ENCODE peak calls at places on chromosomes 3 and 15, in seven cellular contexts. One of them, this sample, is unnamed.

GRCh38 chr3:54983266-54983910 is 55.5 kb upstream of the LRTM1 start:
- DNase-seq in HepG2: no peak
- DNase-seq in IMR-90: no peak
- DNase-seq in H1: no peak
- DNase-seq in A549: no peak
- DNase-seq in HCT116: no peak
- DNase-seq in K562: no peak
- DNase-seq in this sample: no peak

GRCh38 chr3:9869955-9870354 is 10.1 kb downstream of the CIDEC start:
- DNase-seq in HepG2: no peak
- DNase-seq in IMR-90: no peak
- DNase-seq in H1: no peak
- DNase-seq in A549: no peak
- DNase-seq in HCT116: no peak
- DNase-seq in K562: no peak
- DNase-seq in this sample: no peak

GRCh38 chr15:46409879-46410278 is 775.0 kb downstream of the SQOR start:
- DNase-seq in HepG2: no peak
- DNase-seq in IMR-90: no peak
- DNase-seq in H1: no peak
- DNase-seq in A549: no peak
- DNase-seq in HCT116: no peak
- DNase-seq in K562: no peak
- DNase-seq in this sample: no peak

GRCh38 chr3:30277494-30277893 is 328.9 kb upstream of the TGFBR2 start:
- DNase-seq in HepG2: no peak
- DNase-seq in IMR-90: no peak
- DNase-seq in H1: no peak
- DNase-seq in A549: no peak
- DNase-seq in HCT116: no peak
- DNase-seq in K562: no peak
- DNase-seq in this sample: no peak

GRCh38 chr3:52005571-52005986 is 9.9 kb upstream of the RPL29 start:
- DNase-seq in HepG2: no peak
- DNase-seq in IMR-90: peak; percentile 82
- DNase-seq in H1: no peak
- DNase-seq in A549: no peak
- DNase-seq in HCT116: no peak
- DNase-seq in K562: peak; percentile 42
- DNase-seq in this sample: peak; percentile 53

GRCh38 chr3:120795017-120795648 is 52.6 kb downstream of the GTF2E1 start:
- DNase-seq in HepG2: peak; percentile 73
- DNase-seq in IMR-90: peak; percentile 82
- DNase-seq in H1: peak; percentile 70
- DNase-seq in A549: peak; percentile 75
- DNase-seq in HCT116: peak; percentile 61
- DNase-seq in K562: peak; percentile 55
- DNase-seq in this sample: peak; percentile 85

GRCh38 chr15:57537072-57537471 is 54.6 kb upstream of the MYZAP start:
- DNase-seq in HepG2: peak; percentile 13
- DNase-seq in IMR-90: peak; percentile 26
- DNase-seq in H1: no peak
- DNase-seq in A549: peak; percentile 57
- DNase-seq in HCT116: peak; percentile 10
- DNase-seq in K562: no peak
- DNase-seq in this sample: peak; percentile 70

GRCh38 chr3:55491296-55491816 is 4.2 kb upstream of the WNT5A start:
- DNase-seq in HepG2: no peak
- DNase-seq in IMR-90: peak; percentile 92
- DNase-seq in H1: no peak
- DNase-seq in A549: no peak
- DNase-seq in HCT116: no peak
- DNase-seq in K562: no peak
- DNase-seq in this sample: peak; percentile 13

GRCh38 chr3:187618732-187619131 is 51.5 kb downstream of the SST start:
- DNase-seq in HepG2: no peak
- DNase-seq in IMR-90: no peak
- DNase-seq in H1: peak; percentile 31
- DNase-seq in A549: no peak
- DNase-seq in HCT116: no peak
- DNase-seq in K562: no peak
- DNase-seq in this sample: no peak

GRCh38 chr3:184748219-184749135 is 36.6 kb upstream of the MAGEF1 start:
- DNase-seq in HepG2: peak; percentile 13
- DNase-seq in IMR-90: peak; percentile 68
- DNase-seq in H1: no peak
- DNase-seq in A549: peak; percentile 38
- DNase-seq in HCT116: peak; percentile 48
- DNase-seq in K562: peak; percentile 52
- DNase-seq in this sample: no peak

GRCh38 chr3:47617061-47618010 is 38.7 kb upstream of the CSPG5 start:
- DNase-seq in HepG2: peak; percentile 6
- DNase-seq in IMR-90: peak; percentile 75
- DNase-seq in H1: no peak
- DNase-seq in A549: no peak
- DNase-seq in HCT116: no peak
- DNase-seq in K562: no peak
- DNase-seq in this sample: peak; percentile 67

GRCh38 chr15:93500155-93500554 is 411.1 kb upstream of the RGMA start:
- DNase-seq in HepG2: no peak
- DNase-seq in IMR-90: no peak
- DNase-seq in H1: no peak
- DNase-seq in A549: no peak
- DNase-seq in HCT116: no peak
- DNase-seq in K562: no peak
- DNase-seq in this sample: no peak

GRCh38 chr3:114144909-114145688 is 33.8 kb downstream of the DRD3 start:
- DNase-seq in HepG2: no peak
- DNase-seq in IMR-90: peak; percentile 94
- DNase-seq in H1: no peak
- DNase-seq in A549: peak; percentile 5
- DNase-seq in HCT116: no peak
- DNase-seq in K562: no peak
- DNase-seq in this sample: peak; percentile 48

GRCh38 chr3:17155951-17156350 is 271.2 kb downstream of the PLCL2 start:
- DNase-seq in HepG2: no peak
- DNase-seq in IMR-90: no peak
- DNase-seq in H1: no peak
- DNase-seq in A549: no peak
- DNase-seq in HCT116: no peak
- DNase-seq in K562: no peak
- DNase-seq in this sample: no peak

GRCh38 chr3:48855681-48856447 is 8.2 kb upstream of the PRKAR2A start:
- DNase-seq in HepG2: peak; percentile 87
- DNase-seq in IMR-90: no peak
- DNase-seq in H1: no peak
- DNase-seq in A549: no peak
- DNase-seq in HCT116: no peak
- DNase-seq in K562: no peak
- DNase-seq in this sample: no peak

GRCh38 chr15:31392761-31393401 is 66.2 kb downstream of the KLF13 start:
- DNase-seq in HepG2: no peak
- DNase-seq in IMR-90: no peak
- DNase-seq in H1: no peak
- DNase-seq in A549: no peak
- DNase-seq in HCT116: no peak
- DNase-seq in K562: no peak
- DNase-seq in this sample: no peak

GRCh38 chr15:39504812-39505211 is 76.1 kb upstream of the THBS1 start:
- DNase-seq in HepG2: no peak
- DNase-seq in IMR-90: peak; percentile 91
- DNase-seq in H1: no peak
- DNase-seq in A549: peak; percentile 5
- DNase-seq in HCT116: no peak
- DNase-seq in K562: no peak
- DNase-seq in this sample: no peak

GRCh38 chr3:96865605-96866004 is 51.2 kb downstream of the EPHA6 start:
- DNase-seq in HepG2: no peak
- DNase-seq in IMR-90: no peak
- DNase-seq in H1: no peak
- DNase-seq in A549: no peak
- DNase-seq in HCT116: no peak
- DNase-seq in K562: no peak
- DNase-seq in this sample: no peak

DNA sequence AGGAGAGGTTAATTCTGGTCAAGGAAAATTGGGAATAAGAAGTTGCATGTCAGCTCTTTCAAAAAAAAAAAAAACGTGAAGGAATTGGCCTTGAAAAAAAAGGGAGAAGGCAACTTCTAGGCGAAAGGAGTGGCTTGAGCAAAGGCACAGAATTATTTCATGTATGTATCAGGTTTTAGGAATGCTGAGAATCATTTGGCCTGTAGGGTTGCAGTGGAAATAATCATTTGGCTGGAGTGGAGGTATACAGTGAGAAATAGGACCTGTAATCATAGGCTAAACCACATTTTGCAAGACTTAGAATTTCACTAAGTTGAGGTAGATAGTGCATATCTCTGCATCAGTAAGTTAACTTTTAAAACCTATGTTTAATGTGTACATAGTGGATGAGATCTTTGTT is 54.9 kb downstream of the EPHA6 start:
- DNase-seq in HepG2: no peak
- DNase-seq in IMR-90: no peak
- DNase-seq in H1: no peak
- DNase-seq in A549: no peak
- DNase-seq in HCT116: no peak
- DNase-seq in K562: no peak
- DNase-seq in this sample: no peak
- TF ChIP-seq POLR2A in HepG2: no peak
- TF ChIP-seq POLR2A in IMR-90: no peak
- TF ChIP-seq POLR2A in H1: no peak
- TF ChIP-seq POLR2A in A549: no peak
- TF ChIP-seq POLR2A in HCT116: no peak
- TF ChIP-seq POLR2A in K562: no peak
- TF ChIP-seq POLR2A in this sample: no peak

GRCh38 chr15:81000626-81001179 is at the start of gene TLNRD1:
- DNase-seq in HepG2: peak; percentile 83
- DNase-seq in IMR-90: peak; percentile 92
- DNase-seq in H1: no peak
- DNase-seq in A549: peak; percentile 95
- DNase-seq in HCT116: peak; percentile 80
- DNase-seq in K562: peak; percentile 88
- DNase-seq in this sample: peak; percentile 92

GRCh38 chr15:81002254-81003022 is 1.7 kb downstream of the TLNRD1 start:
- DNase-seq in HepG2: no peak
- DNase-seq in IMR-90: no peak
- DNase-seq in H1: no peak
- DNase-seq in A549: peak; percentile 33
- DNase-seq in HCT116: no peak
- DNase-seq in K562: no peak
- DNase-seq in this sample: peak; percentile 51

GRCh38 chr15:81002004-81002253 is 1.2 kb downstream of the TLNRD1 start:
- DNase-seq in HepG2: no peak
- DNase-seq in IMR-90: no peak
- DNase-seq in H1: no peak
- DNase-seq in A549: no peak
- DNase-seq in HCT116: no peak
- DNase-seq in K562: no peak
- DNase-seq in this sample: no peak

GRCh38 chr15:81001180-81002003 is 669 bp downstream of the TLNRD1 start:
- DNase-seq in HepG2: no peak
- DNase-seq in IMR-90: peak; percentile 35
- DNase-seq in H1: no peak
- DNase-seq in A549: peak; percentile 60
- DNase-seq in HCT116: no peak
- DNase-seq in K562: peak; percentile 71
- DNase-seq in this sample: peak; percentile 55

DNA sequence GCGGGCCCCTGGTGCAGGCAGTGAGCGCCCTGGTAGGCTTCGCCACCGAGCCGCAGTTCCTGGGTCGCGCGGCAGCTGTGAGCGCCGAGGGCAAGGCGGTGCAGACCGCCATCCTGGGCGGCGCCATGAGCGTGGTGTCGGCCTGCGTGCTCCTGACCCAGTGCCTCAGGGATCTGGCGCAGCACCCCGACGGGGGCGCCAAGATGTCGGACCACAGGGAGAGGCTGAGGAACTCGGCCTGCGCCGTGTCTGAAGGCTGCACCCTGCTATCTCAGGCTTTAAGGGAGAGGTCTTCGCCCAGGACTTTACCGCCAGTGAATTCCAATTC is 2.3 kb downstream of the TLNRD1 start:
- DNase-seq in HepG2: no peak
- DNase-seq in IMR-90: no peak
- DNase-seq in H1: no peak
- DNase-seq in A549: no peak
- DNase-seq in HCT116: no peak
- DNase-seq in K562: no peak
- DNase-seq in this sample: no peak
- H3K4me2 ChIP-seq in HepG2: no peak overlapping the region
- H3K4me2 ChIP-seq in IMR-90: peak overlapping the region; percentile 52
- H3K4me2 ChIP-seq in H1: peak overlapping the region; percentile 76
- H3K4me2 ChIP-seq in A549: peak overlapping the region; percentile 92
- H3K4me2 ChIP-seq in HCT116: peak overlapping the region; percentile 79
- H3K4me2 ChIP-seq in K562: no peak overlapping the region
- H3K4me2 ChIP-seq in this sample: peak overlapping the region; percentile 82

DNA sequence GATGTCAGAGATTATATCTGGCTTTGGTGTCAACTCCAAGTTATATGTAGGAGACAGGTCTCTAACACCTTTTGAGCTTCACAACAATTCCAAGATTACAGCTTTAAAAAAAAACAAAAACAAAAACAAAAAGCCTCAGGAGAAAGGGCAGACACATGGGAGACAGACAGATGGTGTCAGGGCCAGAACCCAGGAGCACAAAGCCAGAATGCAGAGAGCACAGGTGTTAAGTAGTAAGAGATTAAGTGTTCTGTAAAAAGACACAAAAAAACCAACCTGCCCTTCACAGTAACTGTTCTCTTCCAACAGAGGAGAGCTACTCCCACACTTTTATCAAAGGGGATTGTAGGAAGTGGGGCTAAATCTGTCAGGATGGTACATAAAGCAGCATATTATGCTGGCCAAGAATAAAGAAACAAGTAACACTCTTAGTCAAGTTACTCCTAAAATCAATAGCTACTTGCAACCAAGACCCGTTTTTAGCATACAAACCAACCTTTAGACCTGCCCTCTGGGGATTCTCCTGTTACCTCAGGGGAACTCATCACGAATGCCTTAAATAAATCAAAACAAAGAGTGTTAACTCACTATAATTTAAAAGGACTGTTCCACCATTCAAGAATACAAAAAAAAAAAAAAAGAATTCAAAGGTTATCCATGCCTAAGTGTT is 5.9 kb downstream of the CPEB1 start:
- DNase-seq in HepG2: no peak
- DNase-seq in IMR-90: no peak
- DNase-seq in H1: no peak
- DNase-seq in A549: no peak
- DNase-seq in HCT116: no peak
- DNase-seq in K562: no peak
- DNase-seq in this sample: no peak
- TF ChIP-seq POLR2A in HepG2: no peak
- TF ChIP-seq POLR2A in IMR-90: no peak
- TF ChIP-seq POLR2A in H1: no peak
- TF ChIP-seq POLR2A in A549: no peak
- TF ChIP-seq POLR2A in HCT116: no peak
- TF ChIP-seq POLR2A in K562: no peak
- TF ChIP-seq POLR2A in this sample: no peak

DNA sequence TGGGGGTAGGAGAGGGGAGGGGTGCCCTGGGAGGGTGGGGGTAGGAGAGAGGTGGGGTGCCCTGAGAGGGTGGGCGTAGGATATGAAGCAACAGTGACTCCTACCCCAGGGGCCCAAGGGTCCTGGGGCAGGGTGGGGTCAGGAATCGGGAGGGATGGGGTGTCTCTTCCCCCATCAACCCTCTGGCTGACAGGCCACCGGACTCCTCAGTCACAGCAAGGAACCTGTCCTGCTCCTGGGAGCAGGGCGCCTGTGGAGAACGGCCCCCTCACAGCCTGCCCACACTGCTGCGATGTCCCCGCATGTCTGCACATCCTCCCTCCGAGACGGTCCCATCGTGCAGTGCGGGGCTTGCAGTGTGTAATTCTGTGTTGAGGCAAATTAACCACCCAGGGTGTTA is 2.7 kb downstream of the TM4SF19 start:
- DNase-seq in HepG2: no peak
- DNase-seq in IMR-90: no peak
- DNase-seq in H1: no peak
- DNase-seq in A549: no peak
- DNase-seq in HCT116: no peak
- DNase-seq in K562: peak; percentile 39
- DNase-seq in this sample: no peak
- H3K4me2 ChIP-seq in HepG2: peak overlapping the region; percentile 78
- H3K4me2 ChIP-seq in IMR-90: no peak overlapping the region
- H3K4me2 ChIP-seq in H1: no peak overlapping the region
- H3K4me2 ChIP-seq in A549: peak overlapping the region; percentile 14
- H3K4me2 ChIP-seq in HCT116: peak overlapping the region; percentile 74
- H3K4me2 ChIP-seq in K562: peak overlapping the region; percentile 100
- H3K4me2 ChIP-seq in this sample: no peak overlapping the region